ENCODE peak calls at places on chromosomes 6 and 20, in nine cellular contexts. One of them, this sample, is unnamed.

GRCh38 chr6:158322400-158322723 is 10.1 kb downstream of the TULP4 start:
- DNase-seq in astrocyte of the spinal cord: no peak
- DNase-seq in effector memory CD4-positive, alpha-beta T cell: no peak
- DNase-seq in NAMALWA: no peak
- DNase-seq in substantia nigra: no peak
- DNase-seq in hypothalamus: no peak
- DNase-seq in RCC 7860: no peak
- DNase-seq in Caco-2: no peak
- DNase-seq in stimulated activated CD8-positive, alpha-beta memory T cell treated with anti-CD3 and anti-CD28 coated beads, Interleukin-2, amount 100 ng/mL, for 48 hours: no peak
- DNase-seq in this sample: no peak

GRCh38 chr6:81487489-81487888 is 265.0 kb downstream of the TENT5A start:
- DNase-seq in astrocyte of the spinal cord: peak
- DNase-seq in effector memory CD4-positive, alpha-beta T cell: no peak
- DNase-seq in NAMALWA: no peak
- DNase-seq in substantia nigra: peak
- DNase-seq in hypothalamus: no peak
- DNase-seq in RCC 7860: no peak
- DNase-seq in Caco-2: no peak
- DNase-seq in stimulated activated CD8-positive, alpha-beta memory T cell treated with anti-CD3 and anti-CD28 coated beads, Interleukin-2, amount 100 ng/mL, for 48 hours: no peak
- DNase-seq in this sample: peak

GRCh38 chr20:63054103-63054474 is 47.3 kb upstream of the BHLHE23 start:
- DNase-seq in astrocyte of the spinal cord: no peak
- DNase-seq in effector memory CD4-positive, alpha-beta T cell: no peak
- DNase-seq in NAMALWA: no peak
- DNase-seq in substantia nigra: no peak
- DNase-seq in hypothalamus: no peak
- DNase-seq in RCC 7860: no peak
- DNase-seq in Caco-2: peak
- DNase-seq in stimulated activated CD8-positive, alpha-beta memory T cell treated with anti-CD3 and anti-CD28 coated beads, Interleukin-2, amount 100 ng/mL, for 48 hours: no peak
- DNase-seq in this sample: no peak

GRCh38 chr6:132357120-132357519 is 44.2 kb downstream of the MOXD1 start:
- DNase-seq in astrocyte of the spinal cord: peak
- DNase-seq in effector memory CD4-positive, alpha-beta T cell: no peak
- DNase-seq in NAMALWA: peak
- DNase-seq in substantia nigra: no peak
- DNase-seq in hypothalamus: no peak
- DNase-seq in RCC 7860: no peak
- DNase-seq in Caco-2: no peak
- DNase-seq in stimulated activated CD8-positive, alpha-beta memory T cell treated with anti-CD3 and anti-CD28 coated beads, Interleukin-2, amount 100 ng/mL, for 48 hours: no peak
- DNase-seq in this sample: no peak

GRCh38 chr6:107618672-107619071 is 128.8 kb downstream of the SOBP start:
- DNase-seq in astrocyte of the spinal cord: no peak
- DNase-seq in effector memory CD4-positive, alpha-beta T cell: peak
- DNase-seq in NAMALWA: peak
- DNase-seq in substantia nigra: no peak
- DNase-seq in hypothalamus: no peak
- DNase-seq in RCC 7860: no peak
- DNase-seq in Caco-2: no peak
- DNase-seq in stimulated activated CD8-positive, alpha-beta memory T cell treated with anti-CD3 and anti-CD28 coated beads, Interleukin-2, amount 100 ng/mL, for 48 hours: peak
- DNase-seq in this sample: no peak

GRCh38 chr6:52612336-52613096 is 35.7 kb upstream of the TRAM2 start:
- DNase-seq in astrocyte of the spinal cord: no peak
- DNase-seq in effector memory CD4-positive, alpha-beta T cell: no peak
- DNase-seq in NAMALWA: no peak
- DNase-seq in substantia nigra: no peak
- DNase-seq in hypothalamus: no peak
- DNase-seq in RCC 7860: no peak
- DNase-seq in Caco-2: no peak
- DNase-seq in stimulated activated CD8-positive, alpha-beta memory T cell treated with anti-CD3 and anti-CD28 coated beads, Interleukin-2, amount 100 ng/mL, for 48 hours: no peak
- DNase-seq in this sample: no peak

GRCh38 chr6:143939364-143939763 is 68.7 kb downstream of the PLAGL1 start:
- DNase-seq in astrocyte of the spinal cord: no peak
- DNase-seq in effector memory CD4-positive, alpha-beta T cell: no peak
- DNase-seq in NAMALWA: no peak
- DNase-seq in substantia nigra: no peak
- DNase-seq in hypothalamus: no peak
- DNase-seq in RCC 7860: no peak
- DNase-seq in Caco-2: no peak
- DNase-seq in stimulated activated CD8-positive, alpha-beta memory T cell treated with anti-CD3 and anti-CD28 coated beads, Interleukin-2, amount 100 ng/mL, for 48 hours: no peak
- DNase-seq in this sample: no peak

GRCh38 chr20:16608265-16608636 is 35.0 kb upstream of the KIF16B start:
- DNase-seq in astrocyte of the spinal cord: no peak
- DNase-seq in effector memory CD4-positive, alpha-beta T cell: no peak
- DNase-seq in NAMALWA: no peak
- DNase-seq in substantia nigra: no peak
- DNase-seq in hypothalamus: no peak
- DNase-seq in RCC 7860: no peak
- DNase-seq in Caco-2: no peak
- DNase-seq in stimulated activated CD8-positive, alpha-beta memory T cell treated with anti-CD3 and anti-CD28 coated beads, Interleukin-2, amount 100 ng/mL, for 48 hours: no peak
- DNase-seq in this sample: no peak

GRCh38 chr20:58048096-58048702 is 180.3 kb downstream of the ANKRD60 start:
- DNase-seq in astrocyte of the spinal cord: peak
- DNase-seq in effector memory CD4-positive, alpha-beta T cell: no peak
- DNase-seq in NAMALWA: peak
- DNase-seq in substantia nigra: no peak
- DNase-seq in hypothalamus: no peak
- DNase-seq in RCC 7860: peak
- DNase-seq in Caco-2: no peak
- DNase-seq in stimulated activated CD8-positive, alpha-beta memory T cell treated with anti-CD3 and anti-CD28 coated beads, Interleukin-2, amount 100 ng/mL, for 48 hours: no peak
- DNase-seq in this sample: no peak

GRCh38 chr20:63855363-63856110 is 5.8 kb upstream of the ABHD16B start:
- DNase-seq in astrocyte of the spinal cord: no peak
- DNase-seq in effector memory CD4-positive, alpha-beta T cell: no peak
- DNase-seq in NAMALWA: no peak
- DNase-seq in substantia nigra: no peak
- DNase-seq in hypothalamus: no peak
- DNase-seq in RCC 7860: no peak
- DNase-seq in Caco-2: no peak
- DNase-seq in stimulated activated CD8-positive, alpha-beta memory T cell treated with anti-CD3 and anti-CD28 coated beads, Interleukin-2, amount 100 ng/mL, for 48 hours: no peak
- DNase-seq in this sample: no peak

GRCh38 chr6:75852721-75853120 is 103.7 kb downstream of the MYO6 start:
- DNase-seq in astrocyte of the spinal cord: peak
- DNase-seq in effector memory CD4-positive, alpha-beta T cell: no peak
- DNase-seq in NAMALWA: no peak
- DNase-seq in substantia nigra: no peak
- DNase-seq in hypothalamus: no peak
- DNase-seq in RCC 7860: no peak
- DNase-seq in Caco-2: no peak
- DNase-seq in stimulated activated CD8-positive, alpha-beta memory T cell treated with anti-CD3 and anti-CD28 coated beads, Interleukin-2, amount 100 ng/mL, for 48 hours: no peak
- DNase-seq in this sample: no peak

GRCh38 chr6:73752943-73753342 is 56.9 kb downstream of the CD109 start:
- DNase-seq in astrocyte of the spinal cord: no peak
- DNase-seq in effector memory CD4-positive, alpha-beta T cell: no peak
- DNase-seq in NAMALWA: no peak
- DNase-seq in substantia nigra: no peak
- DNase-seq in hypothalamus: no peak
- DNase-seq in RCC 7860: no peak
- DNase-seq in Caco-2: no peak
- DNase-seq in stimulated activated CD8-positive, alpha-beta memory T cell treated with anti-CD3 and anti-CD28 coated beads, Interleukin-2, amount 100 ng/mL, for 48 hours: no peak
- DNase-seq in this sample: no peak

GRCh38 chr6:52594216-52594615 is 17.4 kb upstream of the TRAM2 start:
- DNase-seq in astrocyte of the spinal cord: no peak
- DNase-seq in effector memory CD4-positive, alpha-beta T cell: no peak
- DNase-seq in NAMALWA: no peak
- DNase-seq in substantia nigra: no peak
- DNase-seq in hypothalamus: no peak
- DNase-seq in RCC 7860: no peak
- DNase-seq in Caco-2: no peak
- DNase-seq in stimulated activated CD8-positive, alpha-beta memory T cell treated with anti-CD3 and anti-CD28 coated beads, Interleukin-2, amount 100 ng/mL, for 48 hours: no peak
- DNase-seq in this sample: no peak

GRCh38 chr6:36701401-36701991 is 3.9 kb downstream of the RAB44 start:
- DNase-seq in astrocyte of the spinal cord: no peak
- DNase-seq in effector memory CD4-positive, alpha-beta T cell: no peak
- DNase-seq in NAMALWA: no peak
- DNase-seq in substantia nigra: no peak
- DNase-seq in hypothalamus: no peak
- DNase-seq in RCC 7860: peak
- DNase-seq in Caco-2: no peak
- DNase-seq in stimulated activated CD8-positive, alpha-beta memory T cell treated with anti-CD3 and anti-CD28 coated beads, Interleukin-2, amount 100 ng/mL, for 48 hours: no peak
- DNase-seq in this sample: no peak

GRCh38 chr6:128641701-128642100 is 121.3 kb upstream of the PTPRK start:
- DNase-seq in astrocyte of the spinal cord: no peak
- DNase-seq in effector memory CD4-positive, alpha-beta T cell: no peak
- DNase-seq in NAMALWA: no peak
- DNase-seq in substantia nigra: no peak
- DNase-seq in hypothalamus: no peak
- DNase-seq in RCC 7860: no peak
- DNase-seq in Caco-2: no peak
- DNase-seq in stimulated activated CD8-positive, alpha-beta memory T cell treated with anti-CD3 and anti-CD28 coated beads, Interleukin-2, amount 100 ng/mL, for 48 hours: no peak
- DNase-seq in this sample: no peak

GRCh38 chr6:112251170-112251945 is 3.0 kb downstream of the LAMA4 start:
- DNase-seq in astrocyte of the spinal cord: peak
- DNase-seq in effector memory CD4-positive, alpha-beta T cell: no peak
- DNase-seq in NAMALWA: no peak
- DNase-seq in substantia nigra: no peak
- DNase-seq in hypothalamus: no peak
- DNase-seq in RCC 7860: no peak
- DNase-seq in Caco-2: no peak
- DNase-seq in stimulated activated CD8-positive, alpha-beta memory T cell treated with anti-CD3 and anti-CD28 coated beads, Interleukin-2, amount 100 ng/mL, for 48 hours: no peak
- DNase-seq in this sample: no peak

GRCh38 chr6:26536571-26537159 is 1.5 kb upstream of the HMGN4 start:
- DNase-seq in astrocyte of the spinal cord: peak
- DNase-seq in effector memory CD4-positive, alpha-beta T cell: no peak
- DNase-seq in NAMALWA: peak
- DNase-seq in substantia nigra: no peak
- DNase-seq in hypothalamus: no peak
- DNase-seq in RCC 7860: peak
- DNase-seq in Caco-2: no peak
- DNase-seq in stimulated activated CD8-positive, alpha-beta memory T cell treated with anti-CD3 and anti-CD28 coated beads, Interleukin-2, amount 100 ng/mL, for 48 hours: no peak
- DNase-seq in this sample: no peak

GRCh38 chr20:23937303-23938117 is 51.1 kb downstream of the GGTLC1 start:
- DNase-seq in astrocyte of the spinal cord: peak
- DNase-seq in effector memory CD4-positive, alpha-beta T cell: peak
- DNase-seq in NAMALWA: peak
- DNase-seq in substantia nigra: peak
- DNase-seq in hypothalamus: peak
- DNase-seq in RCC 7860: no peak
- DNase-seq in Caco-2: peak
- DNase-seq in stimulated activated CD8-positive, alpha-beta memory T cell treated with anti-CD3 and anti-CD28 coated beads, Interleukin-2, amount 100 ng/mL, for 48 hours: no peak
- DNase-seq in this sample: no peak

GRCh38 chr6:116570856-116571682 is at the start of gene RWDD1:
- DNase-seq in astrocyte of the spinal cord: peak
- DNase-seq in effector memory CD4-positive, alpha-beta T cell: peak
- DNase-seq in NAMALWA: peak
- DNase-seq in substantia nigra: peak
- DNase-seq in hypothalamus: peak
- DNase-seq in RCC 7860: peak
- DNase-seq in Caco-2: peak
- DNase-seq in stimulated activated CD8-positive, alpha-beta memory T cell treated with anti-CD3 and anti-CD28 coated beads, Interleukin-2, amount 100 ng/mL, for 48 hours: peak
- DNase-seq in this sample: peak

GRCh38 chr20:58481541-58482021 is 33.6 kb downstream of the APCDD1L start:
- DNase-seq in astrocyte of the spinal cord: peak
- DNase-seq in effector memory CD4-positive, alpha-beta T cell: no peak
- DNase-seq in NAMALWA: peak
- DNase-seq in substantia nigra: peak
- DNase-seq in hypothalamus: no peak
- DNase-seq in RCC 7860: no peak
- DNase-seq in Caco-2: peak
- DNase-seq in stimulated activated CD8-positive, alpha-beta memory T cell treated with anti-CD3 and anti-CD28 coated beads, Interleukin-2, amount 100 ng/mL, for 48 hours: peak
- DNase-seq in this sample: no peak

GRCh38 chr6:80143312-80143960 is 37.0 kb downstream of the BCKDHB start:
- DNase-seq in astrocyte of the spinal cord: peak
- DNase-seq in effector memory CD4-positive, alpha-beta T cell: no peak
- DNase-seq in NAMALWA: no peak
- DNase-seq in substantia nigra: peak
- DNase-seq in hypothalamus: no peak
- DNase-seq in RCC 7860: peak
- DNase-seq in Caco-2: no peak
- DNase-seq in stimulated activated CD8-positive, alpha-beta memory T cell treated with anti-CD3 and anti-CD28 coated beads, Interleukin-2, amount 100 ng/mL, for 48 hours: no peak
- DNase-seq in this sample: peak

GRCh38 chr6:10615675-10616074 is 78.7 kb downstream of the C6orf52 start:
- DNase-seq in astrocyte of the spinal cord: no peak
- DNase-seq in effector memory CD4-positive, alpha-beta T cell: no peak
- DNase-seq in NAMALWA: no peak
- DNase-seq in substantia nigra: no peak
- DNase-seq in hypothalamus: no peak
- DNase-seq in RCC 7860: no peak
- DNase-seq in Caco-2: no peak
- DNase-seq in stimulated activated CD8-positive, alpha-beta memory T cell treated with anti-CD3 and anti-CD28 coated beads, Interleukin-2, amount 100 ng/mL, for 48 hours: no peak
- DNase-seq in this sample: no peak

GRCh38 chr6:26307830-26308229 is 57.2 kb upstream of the BTN3A2 start:
- DNase-seq in astrocyte of the spinal cord: no peak
- DNase-seq in effector memory CD4-positive, alpha-beta T cell: no peak
- DNase-seq in NAMALWA: no peak
- DNase-seq in substantia nigra: no peak
- DNase-seq in hypothalamus: no peak
- DNase-seq in RCC 7860: no peak
- DNase-seq in Caco-2: no peak
- DNase-seq in stimulated activated CD8-positive, alpha-beta memory T cell treated with anti-CD3 and anti-CD28 coated beads, Interleukin-2, amount 100 ng/mL, for 48 hours: no peak
- DNase-seq in this sample: no peak

GRCh38 chr6:116047173-116047933 is 13.3 kb downstream of the FRK start:
- DNase-seq in astrocyte of the spinal cord: peak
- DNase-seq in effector memory CD4-positive, alpha-beta T cell: no peak
- DNase-seq in NAMALWA: peak
- DNase-seq in substantia nigra: no peak
- DNase-seq in hypothalamus: no peak
- DNase-seq in RCC 7860: peak
- DNase-seq in Caco-2: no peak
- DNase-seq in stimulated activated CD8-positive, alpha-beta memory T cell treated with anti-CD3 and anti-CD28 coated beads, Interleukin-2, amount 100 ng/mL, for 48 hours: no peak
- DNase-seq in this sample: no peak

GRCh38 chr6:155519339-155519738 is 63.7 kb upstream of the NOX3 start:
- DNase-seq in astrocyte of the spinal cord: no peak
- DNase-seq in effector memory CD4-positive, alpha-beta T cell: no peak
- DNase-seq in NAMALWA: no peak
- DNase-seq in substantia nigra: no peak
- DNase-seq in hypothalamus: no peak
- DNase-seq in RCC 7860: no peak
- DNase-seq in Caco-2: no peak
- DNase-seq in stimulated activated CD8-positive, alpha-beta memory T cell treated with anti-CD3 and anti-CD28 coated beads, Interleukin-2, amount 100 ng/mL, for 48 hours: no peak
- DNase-seq in this sample: no peak

GRCh38 chr20:46305973-46306360 is 2.3 kb downstream of the CDH22 start:
- DNase-seq in astrocyte of the spinal cord: no peak
- DNase-seq in effector memory CD4-positive, alpha-beta T cell: no peak
- DNase-seq in NAMALWA: no peak
- DNase-seq in substantia nigra: no peak
- DNase-seq in hypothalamus: no peak
- DNase-seq in RCC 7860: no peak
- DNase-seq in Caco-2: no peak
- DNase-seq in stimulated activated CD8-positive, alpha-beta memory T cell treated with anti-CD3 and anti-CD28 coated beads, Interleukin-2, amount 100 ng/mL, for 48 hours: no peak
- DNase-seq in this sample: no peak

GRCh38 chr6:13113956-13114593 is 214.3 kb downstream of the TBC1D7 start:
- DNase-seq in astrocyte of the spinal cord: no peak
- DNase-seq in effector memory CD4-positive, alpha-beta T cell: no peak
- DNase-seq in NAMALWA: no peak
- DNase-seq in substantia nigra: no peak
- DNase-seq in hypothalamus: no peak
- DNase-seq in RCC 7860: no peak
- DNase-seq in Caco-2: no peak
- DNase-seq in stimulated activated CD8-positive, alpha-beta memory T cell treated with anti-CD3 and anti-CD28 coated beads, Interleukin-2, amount 100 ng/mL, for 48 hours: no peak
- DNase-seq in this sample: no peak

GRCh38 chr20:56617489-56617888 is 11.6 kb upstream of the TFAP2C start:
- DNase-seq in astrocyte of the spinal cord: no peak
- DNase-seq in effector memory CD4-positive, alpha-beta T cell: no peak
- DNase-seq in NAMALWA: no peak
- DNase-seq in substantia nigra: no peak
- DNase-seq in hypothalamus: no peak
- DNase-seq in RCC 7860: no peak
- DNase-seq in Caco-2: no peak
- DNase-seq in stimulated activated CD8-positive, alpha-beta memory T cell treated with anti-CD3 and anti-CD28 coated beads, Interleukin-2, amount 100 ng/mL, for 48 hours: no peak
- DNase-seq in this sample: no peak